ENCODE peak calls at places on chromosome 5, in nine cellular contexts. L is uterus, B is prostate gland, M is colonic mucosa, A is adrenal gland, C is endothelial cell of umbilical vein, W is spleen, Z is transverse colon, U is psoas muscle. P is an unnamed sample.

GRCh38 chr5:16935271-16936149 is 578 bp downstream of the MYO10 start:
- DNase-seq in L (no peak), B (peak), M (peak), A (peak), C (peak), W (peak), Z (peak), U (peak), P (peak)

GRCh38 chr5:7576023-7576715 is 180.2 kb downstream of the ADCY2 start:
- DNase-seq in L (no peak), B (no peak), M (no peak), A (no peak), C (no peak), W (no peak), Z (peak), U (no peak), P (no peak)

GRCh38 chr5:14603141-14603540 is 21.5 kb downstream of the OTULINL start:
- DNase-seq in L (no peak), B (no peak), M (no peak), A (no peak), C (no peak), W (no peak), Z (no peak), U (no peak), P (no peak)

GRCh38 chr5:128905225-128906110 is 59.8 kb upstream of the SLC27A6 start:
- DNase-seq in L (peak), B (peak), M (peak), A (peak), C (peak), W (no peak), Z (peak), U (no peak), P (peak)

GRCh38 chr5:111930905-111931461 is 174.0 kb upstream of the NREP start:
- DNase-seq in L (no peak), B (no peak), M (no peak), A (no peak), C (no peak), W (no peak), Z (no peak), U (no peak), P (no peak)

GRCh38 chr5:1315018-1315708 is 20.3 kb upstream of the TERT start:
- DNase-seq in L (no peak), B (no peak), M (no peak), A (no peak), C (no peak), W (peak), Z (no peak), U (no peak), P (no peak)

GRCh38 chr5:157442989-157443619 is 16.9 kb upstream of the NIPAL4 start:
- DNase-seq in L (no peak), B (no peak), M (no peak), A (no peak), C (no peak), W (no peak), Z (no peak), U (no peak), P (no peak)

GRCh38 chr5:156534086-156534485 is 207.1 kb downstream of the SGCD start:
- DNase-seq in L (no peak), B (no peak), M (no peak), A (no peak), C (no peak), W (no peak), Z (no peak), U (no peak), P (no peak)

GRCh38 chr5:148949871-148950863 is 112.7 kb downstream of the SH3TC2 start:
- DNase-seq in L (no peak), B (peak), M (no peak), A (no peak), C (no peak), W (no peak), Z (peak), U (peak), P (no peak)

GRCh38 chr5:96657068-96657467 is 5.1 kb upstream of the CAST start:
- DNase-seq in L (no peak), B (no peak), M (peak), A (no peak), C (peak), W (no peak), Z (peak), U (peak), P (peak)

GRCh38 chr5:106875591-106876297 is 795.0 kb downstream of the EFNA5 start:
- DNase-seq in L (no peak), B (no peak), M (no peak), A (peak), C (no peak), W (peak), Z (no peak), U (no peak), P (no peak)

GRCh38 chr5:74433255-74434123 is 207.0 kb downstream of the ENC1 start:
- DNase-seq in L (no peak), B (no peak), M (no peak), A (no peak), C (peak), W (no peak), Z (no peak), U (no peak), P (peak)

GRCh38 chr5:35354751-35355150 is 124.5 kb upstream of the PRLR start:
- DNase-seq in L (peak), B (no peak), M (no peak), A (no peak), C (no peak), W (no peak), Z (no peak), U (no peak), P (no peak)

GRCh38 chr5:56471707-56472106 is 238.6 kb upstream of the ANKRD55 start:
- DNase-seq in L (no peak), B (no peak), M (no peak), A (no peak), C (no peak), W (no peak), Z (no peak), U (no peak), P (no peak)

GRCh38 chr5:107446972-107447371 is 223.8 kb downstream of the EFNA5 start:
- DNase-seq in L (no peak), B (no peak), M (no peak), A (no peak), C (no peak), W (no peak), Z (no peak), U (no peak), P (no peak)

GRCh38 chr5:68114641-68115040 is 100.9 kb upstream of the PIK3R1 start:
- DNase-seq in L (no peak), B (no peak), M (no peak), A (no peak), C (no peak), W (no peak), Z (no peak), U (no peak), P (no peak)

GRCh38 chr5:76867827-76868693 is 18.2 kb downstream of the S100Z start:
- DNase-seq in L (peak), B (peak), M (peak), A (peak), C (peak), W (no peak), Z (peak), U (peak), P (peak)

GRCh38 chr5:14816999-14817761 is 54.4 kb downstream of the ANKH start:
- DNase-seq in L (no peak), B (no peak), M (no peak), A (no peak), C (no peak), W (no peak), Z (no peak), U (peak), P (no peak)

GRCh38 chr5:72498284-72498683 is 8.9 kb downstream of the ZNF366 start:
- DNase-seq in L (no peak), B (no peak), M (no peak), A (no peak), C (peak), W (no peak), Z (no peak), U (no peak), P (no peak)

GRCh38 chr5:41736641-41737040 is 133.6 kb downstream of the OXCT1 start:
- DNase-seq in L (no peak), B (no peak), M (no peak), A (no peak), C (no peak), W (no peak), Z (no peak), U (no peak), P (no peak)

GRCh38 chr5:366541-367357 is 45.2 kb downstream of the AHRR start:
- DNase-seq in L (no peak), B (no peak), M (no peak), A (peak), C (no peak), W (peak), Z (peak), U (no peak), P (no peak)

GRCh38 chr5:158135682-158136176 is 276.8 kb upstream of the CLINT1 start:
- DNase-seq in L (no peak), B (no peak), M (no peak), A (no peak), C (no peak), W (no peak), Z (no peak), U (peak), P (peak)

GRCh38 chr5:1349246-1349645 is 4.3 kb upstream of the CLPTM1L start:
- DNase-seq in L (no peak), B (no peak), M (no peak), A (no peak), C (no peak), W (peak), Z (no peak), U (no peak), P (no peak)

GRCh38 chr5:77935516-77936364 is 159.6 kb upstream of the TBCA start:
- DNase-seq in L (no peak), B (no peak), M (no peak), A (no peak), C (no peak), W (no peak), Z (no peak), U (no peak), P (peak)

GRCh38 chr5:138541511-138541910 is 1.5 kb downstream of the ETF1 start:
- DNase-seq in L (no peak), B (no peak), M (no peak), A (no peak), C (no peak), W (no peak), Z (no peak), U (no peak), P (no peak)

GRCh38 chr5:170220196-170220595 is 12.6 kb upstream of the C5orf58 start:
- DNase-seq in L (no peak), B (no peak), M (no peak), A (no peak), C (no peak), W (no peak), Z (no peak), U (no peak), P (no peak)

GRCh38 chr5:78377056-78377717 is 16.8 kb downstream of the SCAMP1 start:
- DNase-seq in L (peak), B (no peak), M (no peak), A (no peak), C (peak), W (no peak), Z (no peak), U (no peak), P (no peak)

GRCh38 chr5:150329038-150329437 is 26.3 kb upstream of the ARSI start:
- DNase-seq in L (no peak), B (no peak), M (no peak), A (no peak), C (no peak), W (no peak), Z (no peak), U (no peak), P (no peak)

GRCh38 chr5:15993334-15993733 is 186.3 kb downstream of the MARCHF11 start:
- DNase-seq in L (no peak), B (no peak), M (no peak), A (no peak), C (peak), W (no peak), Z (no peak), U (no peak), P (no peak)

GRCh38 chr5:158560170-158560569 is 539.5 kb downstream of the EBF1 start:
- DNase-seq in L (no peak), B (no peak), M (no peak), A (no peak), C (no peak), W (peak), Z (no peak), U (no peak), P (peak)

GRCh38 chr5:43045236-43045635 is 5.1 kb upstream of the ANXA2R start:
- DNase-seq in L (no peak), B (no peak), M (no peak), A (no peak), C (no peak), W (no peak), Z (no peak), U (no peak), P (no peak)

GRCh38 chr5:43051668-43052067 is 11.5 kb upstream of the ANXA2R start:
- DNase-seq in L (no peak), B (no peak), M (no peak), A (no peak), C (no peak), W (no peak), Z (no peak), U (no peak), P (no peak)

GRCh38 chr5:43050384-43050783 is 10.3 kb upstream of the ANXA2R start:
- DNase-seq in L (no peak), B (no peak), M (no peak), A (no peak), C (no peak), W (no peak), Z (no peak), U (no peak), P (no peak)

GRCh38 chr5:43046474-43046873 is 6.4 kb upstream of the ANXA2R start:
- DNase-seq in L (no peak), B (no peak), M (no peak), A (no peak), C (no peak), W (no peak), Z (no peak), U (no peak), P (no peak)

DNA sequence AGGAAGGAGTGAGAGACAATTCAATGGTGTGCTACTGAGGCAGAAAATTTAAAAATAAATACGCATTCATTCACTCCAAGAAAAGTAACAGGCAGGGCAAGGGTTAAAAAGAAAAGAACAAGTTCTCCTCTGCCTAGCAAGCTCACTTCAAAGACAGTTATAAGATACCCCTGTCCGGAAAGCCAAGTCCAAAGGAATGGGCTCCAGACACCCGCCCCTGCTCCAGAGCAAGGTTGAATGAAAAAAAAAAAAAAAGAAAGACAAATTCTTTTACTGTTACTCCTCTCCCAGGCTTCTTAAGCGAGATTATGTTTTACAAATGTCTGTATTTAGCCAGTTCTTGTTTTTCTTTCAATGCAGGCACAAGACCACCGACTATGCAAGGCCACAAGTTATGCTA is 9.1 kb upstream of the ANXA2R start:
- DNase-seq in L (no peak), B (no peak), M (no peak), A (no peak), C (no peak), W (no peak), Z (no peak), U (no peak), P (no peak)
- H3K27ac ChIP-seq in L (no peak), B (no peak), M (no peak), A (no peak), C (no peak), W (no peak), Z (no peak), U (peak), P (no peak)

DNA sequence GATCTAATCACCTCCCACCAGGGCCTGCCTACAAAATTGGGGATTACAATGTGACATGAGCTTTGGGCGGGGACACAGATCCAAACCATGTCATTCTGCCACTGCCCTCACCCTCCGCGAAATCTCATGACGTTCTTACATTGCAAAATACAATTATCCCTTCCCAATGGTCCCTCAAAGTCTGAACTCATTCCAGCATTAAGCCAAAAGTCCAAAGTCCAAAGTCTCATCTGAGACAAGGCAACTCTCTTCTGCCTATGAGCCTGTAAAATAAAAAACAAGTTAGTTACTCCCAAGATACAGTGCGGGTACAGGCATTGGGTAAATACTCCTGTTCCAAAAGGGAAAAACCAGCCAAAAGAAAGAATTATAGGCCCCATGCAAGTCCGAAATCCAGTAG is 14.6 kb upstream of the PCDHAC2 start:
- DNase-seq in L (no peak), B (no peak), M (no peak), A (no peak), C (no peak), W (no peak), Z (no peak), U (no peak), P (no peak)
- H3K27ac ChIP-seq in L (no peak), B (no peak), M (no peak), A (no peak), C (no peak), W (no peak), Z (no peak), U (no peak), P (no peak)

DNA sequence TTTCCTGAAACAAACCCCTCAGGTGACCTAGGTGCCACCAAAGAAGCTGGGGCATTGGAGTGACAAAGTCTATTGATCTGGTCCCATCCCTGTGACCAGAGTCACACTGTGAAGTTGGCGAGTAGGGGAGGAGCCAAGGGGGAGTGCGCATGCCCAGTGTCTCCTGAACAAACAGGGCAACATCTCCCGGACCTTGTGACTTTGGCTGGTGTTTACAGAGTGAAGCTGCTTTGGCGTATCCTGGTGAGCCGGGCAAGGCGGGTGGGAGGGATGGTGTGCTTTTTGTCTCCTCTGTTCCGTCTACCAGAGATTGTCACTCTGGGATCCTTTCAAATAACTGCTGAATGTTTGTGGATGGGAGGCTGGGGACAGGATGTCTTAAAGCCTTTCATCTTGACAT is 204.5 kb downstream of the HSPA4 start:
- DNase-seq in L (no peak), B (no peak), M (peak), A (no peak), C (no peak), W (no peak), Z (no peak), U (no peak), P (no peak)
- H3K27ac ChIP-seq in L (no peak), B (no peak), M (no peak), A (no peak), C (no peak), W (no peak), Z (no peak), U (no peak), P (no peak)

DNA sequence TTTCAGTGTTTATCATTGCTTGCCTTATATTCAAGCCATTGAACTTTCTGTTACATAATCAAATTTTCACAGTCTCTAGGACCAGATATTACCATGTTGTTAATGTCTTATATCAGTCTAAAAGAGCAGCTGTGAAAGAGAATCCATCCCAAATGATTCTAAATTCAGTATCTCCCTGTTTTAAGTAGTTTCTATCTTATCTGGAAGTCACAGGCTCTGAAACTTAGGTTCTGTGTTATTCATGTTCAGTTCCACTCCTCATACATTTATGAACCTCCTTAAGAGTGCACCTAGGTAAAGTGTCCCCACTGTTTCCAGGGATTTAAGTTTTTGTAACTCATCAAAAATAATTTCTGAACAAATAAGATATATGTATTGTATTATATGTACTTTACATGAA is 9.7 kb downstream of the LYRM7 start:
- DNase-seq in L (no peak), B (no peak), M (no peak), A (no peak), C (no peak), W (no peak), Z (no peak), U (no peak), P (no peak)
- H3K27ac ChIP-seq in L (no peak), B (no peak), M (no peak), A (no peak), C (no peak), W (no peak), Z (no peak), U (no peak), P (no peak)

GRCh38 chr5:173278641-173279040 is 43.6 kb upstream of the NKX2-5 start:
- DNase-seq in L (no peak), B (no peak), M (no peak), A (no peak), C (no peak), W (no peak), Z (no peak), U (no peak), P (no peak)
- H3K27ac ChIP-seq in L (no peak), B (no peak), M (no peak), A (no peak), C (no peak), W (no peak), Z (no peak), U (no peak), P (no peak)